ENCODE peak calls at places on chromosomes 4 and X, in ten cellular contexts. M is brain microvascular endothelial cell, O is cardiac fibroblast, A is fibroblast of pulmonary artery, C is fibroblast of lung, B is fibroblast of the aortic adventitia, V is choroid plexus epithelial cell, G is prostate gland, E is psoas muscle, K is AG09309. N is an unnamed sample.

GRCh38 chrX:10892605-10893225 is 218.4 kb upstream of the HCCS start:
- DNase-seq in B (no peak), C (peak), A (no peak), K (no peak), G (no peak), E (no peak), O (no peak), M (no peak), V (no peak), N (peak)

GRCh38 chr4:8830611-8831200 is 40.9 kb downstream of the HMX1 start:
- DNase-seq in G (no peak), M (no peak), E (no peak), V (no peak), B (no peak), A (no peak), O (no peak), C (no peak), K (no peak), N (no peak)

GRCh38 chr4:30847157-30847556 is 127.0 kb downstream of the PCDH7 start:
- DNase-seq in A (no peak), B (no peak), E (no peak), K (no peak), M (no peak), O (no peak), G (no peak), C (no peak), V (no peak), N (no peak)

GRCh38 chrX:129769467-129770154 is 10.1 kb upstream of the SASH3 start:
- DNase-seq in V (no peak), C (peak), E (peak), A (no peak), M (no peak), K (no peak), B (no peak), O (no peak), G (no peak), N (no peak)

GRCh38 chr4:81165853-81166430 is 49.1 kb downstream of the PRKG2 start:
- DNase-seq in O (no peak), A (no peak), M (no peak), B (peak), K (no peak), C (peak), E (peak), V (peak), G (no peak), N (no peak)

GRCh38 chrX:120111611-120112010 is 4.1 kb downstream of the RHOXF1 start:
- DNase-seq in A (no peak), O (no peak), V (peak), E (no peak), C (no peak), G (no peak), B (no peak), M (no peak), K (no peak), N (no peak)

GRCh38 chr4:157616741-157617472 is 396.4 kb downstream of the GRIA2 start:
- DNase-seq in M (no peak), E (no peak), G (no peak), C (no peak), B (no peak), O (no peak), A (no peak), K (no peak), V (no peak), N (no peak)

GRCh38 chr4:25925486-25926201 is 11.6 kb downstream of the SMIM20 start:
- DNase-seq in C (peak), K (no peak), A (peak), O (peak), M (peak), E (no peak), B (peak), G (no peak), V (peak), N (peak)

GRCh38 chr4:166724369-166724768 is 509.9 kb downstream of the SPOCK3 start:
- DNase-seq in B (no peak), O (no peak), V (no peak), K (no peak), G (no peak), A (no peak), M (no peak), C (no peak), E (no peak), N (no peak)

GRCh38 chr4:108188770-108189169 is 20.0 kb upstream of the LEF1 start:
- DNase-seq in E (no peak), O (no peak), V (no peak), G (no peak), K (no peak), A (no peak), C (no peak), B (no peak), M (no peak), N (no peak)

GRCh38 chr4:83010111-83010521 is 507 bp downstream of the LIN54 start:
- DNase-seq in G (no peak), O (peak), B (peak), E (no peak), C (peak), V (peak), A (peak), M (peak), K (no peak), N (peak)

GRCh38 chr4:20857081-20857480 is 156.8 kb downstream of the PACRGL start:
- DNase-seq in K (no peak), V (no peak), M (no peak), O (no peak), C (no peak), B (no peak), E (no peak), G (no peak), A (no peak), N (no peak)

GRCh38 chrX:72306851-72307645 is 1.3 kb upstream of the CITED1 start:
- DNase-seq in M (peak), O (peak), G (peak), C (peak), V (peak), E (peak), B (peak), A (peak), K (no peak), N (peak)

GRCh38 chr4:4720671-4721070 is 138.8 kb upstream of the MSX1 start:
- DNase-seq in K (no peak), A (no peak), B (no peak), M (no peak), G (no peak), E (no peak), C (no peak), V (no peak), O (no peak), N (no peak)

GRCh38 chrX:52544147-52544840 is 27.4 kb upstream of the XAGE1B start:
- DNase-seq in K (no peak), G (no peak), E (no peak), O (no peak), V (no peak), M (no peak), B (no peak), A (no peak), C (no peak), N (no peak)

GRCh38 chr4:62487016-62487415 is 1286.9 kb downstream of the ADGRL3 start:
- DNase-seq in B (no peak), E (no peak), G (no peak), C (no peak), K (no peak), V (no peak), M (no peak), A (peak), O (no peak), N (no peak)

GRCh38 chr4:135838889-135839288 is 1637.3 kb upstream of the PABPC4L start:
- DNase-seq in B (no peak), C (peak), E (no peak), M (peak), K (no peak), O (no peak), A (peak), G (no peak), V (peak), N (peak)

GRCh38 chr4:71120831-71121524 is 127.5 kb downstream of the DCK start:
- DNase-seq in M (no peak), K (no peak), E (no peak), C (no peak), V (no peak), G (no peak), O (no peak), A (no peak), B (no peak), N (no peak)

GRCh38 chr4:89023140-89023539 is 33.8 kb downstream of the FAM13A start:
- DNase-seq in A (no peak), K (no peak), G (no peak), O (no peak), E (no peak), M (no peak), C (no peak), V (no peak), B (no peak), N (no peak)

GRCh38 chr4:109434793-109435080 is 1.1 kb downstream of the SEC24B start:
- DNase-seq in C (peak), O (peak), E (no peak), G (no peak), V (peak), A (peak), K (no peak), B (peak), M (no peak), N (no peak)

DNA sequence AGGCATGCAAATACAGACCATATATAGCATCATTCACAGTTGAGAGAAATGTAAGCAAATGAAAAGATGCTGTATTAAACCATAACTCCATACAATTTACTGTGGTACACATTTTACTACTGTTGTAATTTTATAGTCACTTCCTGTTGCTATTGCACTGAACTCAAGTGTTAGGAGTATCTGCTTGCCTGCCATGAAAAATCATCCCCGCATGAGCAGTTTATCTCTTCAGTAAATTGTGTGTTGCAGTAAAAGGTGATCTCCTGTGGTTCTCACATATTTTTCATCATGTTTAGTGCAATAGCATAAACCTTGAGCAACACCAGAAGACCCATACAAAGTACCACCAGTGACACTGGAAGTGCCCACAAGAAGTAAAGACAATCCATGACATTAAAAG is 1153.4 kb downstream of the FAT4 start:
- DNase-seq in V (no peak), O (no peak), M (no peak), B (no peak), E (no peak), K (no peak), A (no peak), G (no peak), C (no peak), N (no peak)
- TF ChIP-seq CTCF in V (no peak), O (no peak), M (no peak), B (no peak), E (no peak), K (no peak), A (no peak), G (no peak), C (no peak), N (no peak)

DNA sequence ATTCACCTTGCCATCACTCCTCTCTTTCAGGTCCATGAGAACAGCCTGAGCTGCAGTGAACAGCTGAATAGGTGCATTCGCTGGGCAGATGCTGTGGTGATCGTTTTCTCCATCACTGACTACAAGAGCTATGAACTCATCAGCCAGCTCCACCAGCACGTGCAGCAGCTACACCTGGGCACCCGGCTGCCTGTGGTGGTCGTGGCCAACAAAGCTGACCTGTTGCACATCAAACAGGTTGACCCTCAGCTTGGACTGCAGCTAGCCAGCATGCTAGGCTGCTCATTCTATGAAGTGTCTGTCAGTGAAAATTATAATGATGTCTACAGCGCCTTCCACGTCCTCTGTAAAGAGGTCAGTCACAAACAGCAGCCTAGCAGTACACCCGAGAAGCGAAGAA is 3.2 kb downstream of the RASL11B start:
- DNase-seq in M (no peak), C (no peak), V (no peak), A (no peak), B (no peak), E (no peak), K (no peak), O (no peak), G (no peak), N (no peak)
- H3K4me3 ChIP-seq in M (no peak), C (no peak), V (no peak), A (no peak), B (no peak), E (no peak), K (no peak), O (no peak), G (no peak), N (no peak)

GRCh38 chrX:1391370-1391706 is 575 bp downstream of the SLC25A6 start:
- DNase-seq in G (no peak), K (no peak), E (peak), V (no peak), A (no peak), M (no peak), O (no peak), B (peak), C (no peak), N (no peak)

GRCh38 chrX:1390621-1391369 is 1.1 kb downstream of the SLC25A6 start:
- DNase-seq in O (no peak), K (no peak), G (no peak), E (peak), B (no peak), A (no peak), V (no peak), C (no peak), M (no peak), N (no peak)

GRCh38 chrX:1389993-1390285 is 2.0 kb downstream of the SLC25A6 start:
- DNase-seq in B (no peak), E (no peak), C (no peak), M (no peak), G (no peak), O (no peak), K (no peak), V (no peak), A (no peak), N (no peak)

GRCh38 chrX:1392376-1393130 is 640 bp upstream of the SLC25A6 start:
- DNase-seq in K (peak), C (peak), B (peak), V (peak), M (peak), O (peak), A (peak), E (peak), G (peak), N (peak)

DNA sequence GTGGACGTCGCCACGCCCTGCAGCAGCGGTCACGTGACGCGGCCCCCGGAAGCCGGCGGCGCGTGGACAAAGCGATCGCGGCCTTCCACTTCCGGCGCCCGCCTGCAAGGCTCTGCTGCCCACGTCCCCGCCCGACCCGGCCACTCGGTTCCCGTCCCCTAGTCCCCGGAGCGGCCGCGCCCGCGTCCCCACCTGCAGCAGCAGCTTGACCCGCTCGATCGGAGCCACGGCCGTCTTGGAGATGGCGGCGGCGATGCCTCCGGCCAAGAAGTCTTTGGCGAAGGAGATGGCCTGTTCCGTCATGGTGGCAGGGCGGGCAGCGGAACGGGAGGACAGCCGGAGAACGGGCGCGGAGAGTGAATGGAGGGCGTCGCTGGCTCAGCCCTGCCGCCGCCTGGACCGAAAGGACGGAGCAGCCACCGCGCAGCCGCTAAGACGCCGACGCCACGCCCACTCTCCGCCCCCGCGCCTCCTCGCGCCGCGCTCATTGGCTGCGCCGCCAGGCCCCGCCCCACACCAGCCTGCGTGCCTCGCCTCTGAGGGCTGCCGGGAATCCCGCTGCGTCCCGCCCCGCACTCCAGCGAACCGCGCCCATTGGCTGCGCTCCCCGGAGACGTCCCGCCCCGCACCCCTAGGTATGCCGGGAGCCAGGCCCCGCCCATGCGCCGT is at the start of gene SLC25A6:
- DNase-seq in A (peak), V (peak), K (peak), G (peak), E (peak), B (peak), C (peak), O (peak), M (peak), N (peak)
- TF ChIP-seq CTCF in A (no peak), V (peak), K (no peak), G (no peak), E (peak), B (no peak), C (no peak), O (no peak), M (peak), N (no peak)

GRCh38 chr4:152266831-152267480 is 268.9 kb downstream of the FBXW7 start:
- DNase-seq in E (no peak), V (no peak), A (no peak), O (no peak), C (no peak), B (no peak), G (no peak), K (no peak), M (no peak), N (no peak)

GRCh38 chr4:152264106-152264505 is 271.8 kb downstream of the FBXW7 start:
- DNase-seq in O (no peak), E (no peak), B (no peak), M (no peak), C (no peak), K (no peak), V (no peak), A (no peak), G (no peak), N (no peak)

GRCh38 chr4:152265149-152265621 is 270.7 kb downstream of the FBXW7 start:
- DNase-seq in V (peak), G (peak), A (peak), O (peak), C (peak), M (peak), K (peak), B (peak), E (no peak), N (peak)

GRCh38 chr4:152269448-152270191 is 266.3 kb downstream of the FBXW7 start:
- DNase-seq in B (no peak), E (no peak), A (no peak), M (no peak), G (no peak), O (no peak), C (no peak), V (no peak), K (no peak), N (no peak)

DNA sequence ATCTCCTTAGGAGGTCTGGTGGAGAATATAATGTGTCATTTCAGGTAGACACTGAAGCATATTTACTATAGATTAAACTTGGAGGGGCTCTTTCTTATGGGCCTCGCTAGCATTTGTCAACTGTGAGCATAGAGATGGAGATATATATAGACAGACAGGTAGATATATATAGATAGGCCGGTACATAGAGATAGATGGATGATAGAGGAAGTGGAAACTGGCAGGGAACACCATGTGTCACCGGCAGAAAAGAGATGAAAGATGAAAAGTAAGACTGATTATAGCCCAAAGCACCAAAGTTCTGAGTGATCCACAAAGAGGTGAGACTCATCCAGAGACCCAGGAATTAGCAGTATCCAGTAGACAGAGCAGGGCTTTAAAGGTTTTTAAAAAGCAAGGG is 268.1 kb downstream of the FBXW7 start:
- DNase-seq in M (no peak), O (no peak), G (no peak), V (no peak), B (no peak), E (no peak), C (no peak), A (no peak), K (no peak), N (no peak)
- H3K4me3 ChIP-seq in M (no peak), O (no peak), G (no peak), V (no peak), B (no peak), E (no peak), C (no peak), A (no peak), K (no peak), N (no peak)

N was measured in astrocyte of the spinal cord.